ENCODE peak calls at places on chromosome 1, in five cellular contexts. D, A, I, E and M are unnamed samples.

GRCh38 chr1:16630661-16631247 is 17.4 kb upstream of the NBPF1 start:
- DNase-seq in D (no peak), A (no peak), I (no peak), E (no peak), M (no peak)

GRCh38 chr1:112674986-112675727 is 698 bp downstream of the MOV10 start:
- DNase-seq in D (peak; percentile 22), A (peak; percentile 48), I (peak; percentile 37), E (peak; percentile 23), M (no peak)

GRCh38 chr1:21317035-21317689 is 26.9 kb upstream of the ECE1 start:
- DNase-seq in D (no peak), A (no peak), I (no peak), E (no peak), M (peak; percentile 62)

GRCh38 chr1:99675994-99676393 is 30.1 kb downstream of the PALMD start:
- DNase-seq in D (no peak), A (no peak), I (no peak), E (no peak), M (no peak)

GRCh38 chr1:945910-946565 is 13.0 kb downstream of the NOC2L start:
- DNase-seq in D (no peak), A (no peak), I (no peak), E (no peak), M (no peak)

GRCh38 chr1:208747979-208748378 is 503.8 kb upstream of the PLXNA2 start:
- DNase-seq in D (no peak), A (no peak), I (no peak), E (no peak), M (no peak)

GRCh38 chr1:12594966-12595838 is 22.8 kb downstream of the DHRS3 start:
- DNase-seq in D (no peak), A (peak; percentile 39), I (no peak), E (no peak), M (peak; percentile 68)

GRCh38 chr1:203299180-203299579 is 6.1 kb upstream of the BTG2 start:
- DNase-seq in D (no peak), A (no peak), I (no peak), E (no peak), M (no peak)

GRCh38 chr1:44108241-44108640 is 10.4 kb upstream of the KLF17 start:
- DNase-seq in D (no peak), A (no peak), I (no peak), E (peak; percentile 46), M (peak; percentile 41)

GRCh38 chr1:183024352-183025337 is 1.4 kb downstream of the LAMC1 start:
- DNase-seq in D (no peak), A (no peak), I (no peak), E (no peak), M (no peak)

GRCh38 chr1:60281360-60281932 is 207.9 kb upstream of the C1orf87 start:
- DNase-seq in D (no peak), A (peak; percentile 37), I (peak; percentile 4), E (peak; percentile 81), M (peak; percentile 75)

GRCh38 chr1:5770981-5771765 is 221.1 kb downstream of the NPHP4 start:
- DNase-seq in D (peak; percentile 66), A (no peak), I (no peak), E (no peak), M (no peak)

GRCh38 chr1:242787968-242788367 is 263.5 kb upstream of the PLD5 start:
- DNase-seq in D (no peak), A (no peak), I (no peak), E (no peak), M (peak; percentile 36)

GRCh38 chr1:185895208-185895900 is 161.2 kb downstream of the HMCN1 start:
- DNase-seq in D (no peak), A (no peak), I (no peak), E (no peak), M (no peak)

GRCh38 chr1:233679598-233679997 is 65.7 kb downstream of the KCNK1 start:
- DNase-seq in D (no peak), A (no peak), I (no peak), E (no peak), M (no peak)

GRCh38 chr1:192609110-192610079 is 26.6 kb upstream of the RGS13 start:
- DNase-seq in D (no peak), A (peak; percentile 29), I (peak; percentile 14), E (no peak), M (no peak)

GRCh38 chr1:29453502-29454240 is 217.3 kb downstream of the PTPRU start:
- DNase-seq in D (no peak), A (peak; percentile 51), I (no peak), E (peak; percentile 75), M (peak; percentile 48)

GRCh38 chr1:198102454-198102791 is 54.4 kb upstream of the NEK7 start:
- DNase-seq in D (no peak), A (no peak), I (no peak), E (no peak), M (peak; percentile 50)

GRCh38 chr1:9292361-9293240 is at the start of gene SPSB1:
- DNase-seq in D (peak; percentile 36), A (no peak), I (peak; percentile 37), E (peak; percentile 47), M (peak; percentile 77)

GRCh38 chr1:154819628-154820590 is 50.2 kb downstream of the KCNN3 start:
- DNase-seq in D (no peak), A (no peak), I (no peak), E (peak; percentile 8), M (no peak)

GRCh38 chr1:3000671-3001470 is 20.4 kb upstream of the ACTRT2 start:
- DNase-seq in D (no peak), A (no peak), I (no peak), E (no peak), M (no peak)